ENCODE peak calls at places on chromosomes 13 and 19, in six cellular contexts. C is HCT116; F is transverse colon; A is fibroblast of lung; B is tibial artery; J is CD8-positive, alpha-beta memory T cell. K is an unnamed sample.

GRCh38 chr19:46089432-46089831 is 35.1 kb downstream of the IGFL3 start:
- DNase-seq in C (no peak), F (no peak), A (no peak), B (no peak), J (no peak), K (no peak)

GRCh38 chr19:1997353-1998233 is 17.9 kb downstream of the BTBD2 start:
- DNase-seq in C (no peak), F (no peak), A (no peak), B (no peak), J (no peak), K (no peak)

GRCh38 chr13:21583496-21583895 is 20.5 kb downstream of the MICU2 start:
- DNase-seq in C (no peak), F (no peak), A (peak; percentile 54), B (no peak), J (no peak), K (no peak)

GRCh38 chr13:39129253-39129652 is 91.0 kb downstream of the NHLRC3 start:
- DNase-seq in C (no peak), F (no peak), A (no peak), B (no peak), J (no peak), K (no peak)

GRCh38 chr13:98761126-98761978 is 8.9 kb upstream of the SLC15A1 start:
- DNase-seq in C (no peak), F (no peak), A (peak; percentile 85), B (no peak), J (no peak), K (no peak)

GRCh38 chr13:94595006-94595942 is 678 bp downstream of the TGDS start:
- DNase-seq in C (no peak), F (peak; percentile 29), A (peak; percentile 29), B (no peak), J (no peak), K (peak; percentile 4)

GRCh38 chr19:2648528-2648937 is 54.0 kb downstream of the GNG7 start:
- DNase-seq in C (peak; percentile 51), F (peak; percentile 86), A (peak; percentile 82), B (peak; percentile 53), J (peak; percentile 57), K (peak; percentile 57)

GRCh38 chr19:15358918-15359317 is 20.7 kb downstream of the AKAP8 start:
- DNase-seq in C (no peak), F (no peak), A (no peak), B (no peak), J (no peak), K (no peak)

GRCh38 chr19:2333807-2334211 is 5.3 kb downstream of the SPPL2B start:
- DNase-seq in C (no peak), F (no peak), A (no peak), B (no peak), J (no peak), K (no peak)

GRCh38 chr13:26471807-26472206 is 85.7 kb upstream of the WASF3 start:
- DNase-seq in C (no peak), F (no peak), A (no peak), B (no peak), J (no peak), K (no peak)

GRCh38 chr13:30865131-30866009 is 40.7 kb upstream of the MEDAG start:
- DNase-seq in C (peak; percentile 78), F (peak; percentile 80), A (peak; percentile 96), B (peak; percentile 85), J (peak; percentile 27), K (peak; percentile 37)

GRCh38 chr13:30846311-30846710 is 59.8 kb upstream of the MEDAG start:
- DNase-seq in C (no peak), F (no peak), A (no peak), B (no peak), J (no peak), K (no peak)

GRCh38 chr19:1904385-1905070 is 671 bp upstream of the ADAT3 start:
- DNase-seq in C (no peak), F (peak; percentile 60), A (no peak), B (no peak), J (no peak), K (no peak)

GRCh38 chr13:106376411-106377112 is 158.9 kb downstream of the EFNB2 start:
- DNase-seq in C (peak; percentile 86), F (no peak), A (peak; percentile 92), B (no peak), J (no peak), K (no peak)

GRCh38 chr19:2661615-2662014 is 40.9 kb downstream of the GNG7 start:
- DNase-seq in C (peak; percentile 22), F (no peak), A (no peak), B (no peak), J (no peak), K (peak; percentile 12)

GRCh38 chr19:55650602-55651230 is 2.7 kb downstream of the CCDC106 start:
- DNase-seq in C (no peak), F (no peak), A (no peak), B (no peak), J (no peak), K (no peak)

GRCh38 chr19:1811472-1811894 is 593 bp downstream of the ATP8B3 start:
- DNase-seq in C (peak; percentile 90), F (peak; percentile 82), A (peak; percentile 16), B (peak; percentile 70), J (no peak), K (no peak)

GRCh38 chr19:31392514-31392913 is 43.3 kb upstream of the TSHZ3 start:
- DNase-seq in C (no peak), F (no peak), A (peak; percentile 66), B (no peak), J (no peak), K (no peak)

GRCh38 chr19:1125601-1126533 is 22.1 kb downstream of the GPX4 start:
- DNase-seq in C (no peak), F (no peak), A (peak; percentile 54), B (peak; percentile 22), J (no peak), K (no peak)

GRCh38 chr13:23776698-23777570 is 112.3 kb downstream of the MIPEP start:
- DNase-seq in C (no peak), F (no peak), A (no peak), B (no peak), J (no peak), K (no peak)

GRCh38 chr13:92716749-92717148 is 509.9 kb upstream of the GPC6 start:
- DNase-seq in C (no peak), F (no peak), A (peak; percentile 67), B (no peak), J (no peak), K (no peak)

GRCh38 chr13:53439439-53440225 is 411.0 kb downstream of the OLFM4 start:
- DNase-seq in C (no peak), F (no peak), A (no peak), B (no peak), J (no peak), K (no peak)

GRCh38 chr13:95660981-95661581 is 15.9 kb upstream of the DNAJC3 start:
- DNase-seq in C (peak; percentile 28), F (no peak), A (peak; percentile 69), B (no peak), J (no peak), K (no peak)

GRCh38 chr19:34299576-34299975 is 45.2 kb downstream of the GARRE1 start:
- DNase-seq in C (no peak), F (no peak), A (no peak), B (no peak), J (no peak), K (no peak)

GRCh38 chr13:95182570-95183285 is 118.5 kb downstream of the ABCC4 start:
- DNase-seq in C (no peak), F (no peak), A (no peak), B (no peak), J (no peak), K (no peak)

GRCh38 chr13:96020155-96020575 is 33.0 kb downstream of the UGGT2 start:
- DNase-seq in C (peak; percentile 56), F (peak; percentile 30), A (peak; percentile 80), B (no peak), J (no peak), K (no peak)

GRCh38 chr19:6652214-6653094 is 17.5 kb downstream of the TNFSF14 start:
- DNase-seq in C (no peak), F (no peak), A (no peak), B (no peak), J (no peak), K (no peak)

GRCh38 chr13:113855012-113855921 is 8.6 kb downstream of the GAS6 start:
- DNase-seq in C (no peak), F (peak; percentile 70), A (no peak), B (peak; percentile 22), J (no peak), K (no peak)

GRCh38 chr13:113859311-113860050 is 4.4 kb downstream of the GAS6 start:
- DNase-seq in C (no peak), F (no peak), A (no peak), B (no peak), J (no peak), K (no peak)

GRCh38 chr13:113856716-113857065 is 7.2 kb downstream of the GAS6 start:
- DNase-seq in C (no peak), F (peak; percentile 55), A (peak; percentile 72), B (no peak), J (no peak), K (no peak)

GRCh38 chr13:113855931-113856715 is 7.8 kb downstream of the GAS6 start:
- DNase-seq in C (no peak), F (no peak), A (no peak), B (no peak), J (no peak), K (no peak)

GRCh38 chr13:113857531-113858195 is 6.2 kb downstream of the GAS6 start:
- DNase-seq in C (no peak), F (no peak), A (no peak), B (no peak), J (no peak), K (no peak)
- H3K4me1 ChIP-seq in C (peaks cover 25% of the 10 kb centered on the region), F (peaks cover 83% of the 10 kb centered on the region), A (peaks cover 42% of the 10 kb centered on the region), B (peaks cover 90% of the 10 kb centered on the region), J (peaks cover 19% of the 10 kb centered on the region), K (peaks cover 7% of the 10 kb centered on the region)

GRCh38 chr19:17232258-17232657 is 6.2 kb downstream of the OCEL1 start:
- DNase-seq in C (no peak), F (no peak), A (no peak), B (no peak), J (no peak), K (no peak)
- H3K9me3 ChIP-seq in C (no peaks in the 10 kb centered on the region), F (no peaks in the 10 kb centered on the region), A (no peaks in the 10 kb centered on the region), B (no peaks in the 10 kb centered on the region), J (no peaks in the 10 kb centered on the region), K (no peaks in the 10 kb centered on the region)

GRCh38 chr19:29672933-29673336 is 7.7 kb downstream of the PLEKHF1 start:
- DNase-seq in C (no peak), F (peak; percentile 63), A (no peak), B (no peak), J (peak; percentile 93), K (peak; percentile 78)

GRCh38 chr19:29675650-29676186 is 10.5 kb downstream of the PLEKHF1 start:
- DNase-seq in C (no peak), F (no peak), A (no peak), B (no peak), J (no peak), K (no peak)

GRCh38 chr19:29675120-29675649 is 9.9 kb downstream of the PLEKHF1 start:
- DNase-seq in C (no peak), F (no peak), A (no peak), B (no peak), J (no peak), K (no peak)

GRCh38 chr19:29673451-29674371 is 8.4 kb downstream of the PLEKHF1 start:
- DNase-seq in C (no peak), F (no peak), A (no peak), B (no peak), J (no peak), K (no peak)

GRCh38 chr19:29674374-29675119 is 9.3 kb downstream of the PLEKHF1 start:
- DNase-seq in C (no peak), F (no peak), A (no peak), B (no peak), J (no peak), K (no peak)
- H3K4me1 ChIP-seq in C (peaks cover 8% of the 10 kb centered on the region), F (peaks cover 22% of the 10 kb centered on the region), A (peaks cover 9% of the 10 kb centered on the region), B (peaks cover 65% of the 10 kb centered on the region), J (peaks cover 97% of the 10 kb centered on the region), K (peaks cover 100% of the 10 kb centered on the region)

GRCh38 chr19:56821209-56821608 is 19.3 kb downstream of the PEG3 start:
- DNase-seq in C (no peak), F (no peak), A (no peak), B (no peak), J (no peak), K (no peak)
- H3K9me3 ChIP-seq in C (peaks cover 38% of the 10 kb centered on the region), F (peaks cover 8% of the 10 kb centered on the region), A (no peaks in the 10 kb centered on the region), B (no peaks in the 10 kb centered on the region), J (no peaks in the 10 kb centered on the region), K (peaks cover 8% of the 10 kb centered on the region)

K was measured in CD4-positive, CD25-positive, alpha-beta regulatory T cell.